ENCODE peak calls at places on chromosomes 2 and 18, in nine cellular contexts. M, Z, S, Y, K, H, W, B and V are unnamed samples.

GRCh38 chr18:58391113-58391892 is 237.6 kb downstream of the ALPK2 start:
- DNase-seq in M (no peak), Z (no peak), S (no peak), Y (no peak), K (no peak), H (no peak), W (peak; percentile 19), B (peak; percentile 26), V (no peak)

GRCh38 chr2:239498981-239499633 is 98.3 kb upstream of the HDAC4 start:
- DNase-seq in M (no peak), Z (peak; percentile 34), S (no peak), Y (peak; percentile 79), K (no peak), H (no peak), W (no peak), B (peak; percentile 66), V (no peak)

GRCh38 chr2:198004921-198005829 is 200.8 kb downstream of the PLCL1 start:
- DNase-seq in M (no peak), Z (peak; percentile 16), S (no peak), Y (no peak), K (no peak), H (no peak), W (no peak), B (no peak), V (no peak)

GRCh38 chr2:199456383-199457146 is 1.2 kb downstream of the SATB2 start:
- DNase-seq in M (no peak), Z (no peak), S (no peak), Y (no peak), K (no peak), H (no peak), W (peak; percentile 24), B (no peak), V (no peak)

GRCh38 chr2:111632661-111633060 is 251.3 kb downstream of the ANAPC1 start:
- DNase-seq in M (no peak), Z (no peak), S (no peak), Y (no peak), K (no peak), H (no peak), W (no peak), B (no peak), V (no peak)

GRCh38 chr18:42245137-42245536 is 290.1 kb downstream of the PIK3C3 start:
- DNase-seq in M (no peak), Z (no peak), S (no peak), Y (no peak), K (no peak), H (no peak), W (no peak), B (no peak), V (no peak)

GRCh38 chr2:150142561-150142960 is 344.9 kb downstream of the RND3 start:
- DNase-seq in M (no peak), Z (no peak), S (no peak), Y (no peak), K (peak; percentile 87), H (peak; percentile 97), W (no peak), B (peak; percentile 54), V (no peak)

GRCh38 chr2:151728736-151729415 is 5.4 kb downstream of the NEB start:
- DNase-seq in M (no peak), Z (no peak), S (no peak), Y (no peak), K (no peak), H (no peak), W (peak; percentile 9), B (no peak), V (no peak)

GRCh38 chr2:119609337-119609736 is 65.1 kb downstream of the CFAP221 start:
- DNase-seq in M (no peak), Z (no peak), S (no peak), Y (no peak), K (no peak), H (no peak), W (no peak), B (no peak), V (no peak)

GRCh38 chr2:138107288-138107687 is 143.0 kb downstream of the HNMT start:
- DNase-seq in M (no peak), Z (no peak), S (no peak), Y (no peak), K (peak; percentile 77), H (peak; percentile 59), W (no peak), B (no peak), V (no peak)

GRCh38 chr2:177545981-177546600 is 153.5 kb downstream of the AGPS start:
- DNase-seq in M (no peak), Z (no peak), S (no peak), Y (no peak), K (no peak), H (peak; percentile 3), W (peak; percentile 12), B (peak; percentile 8), V (no peak)

GRCh38 chr2:160384791-160385190 is 108.8 kb downstream of the RBMS1 start:
- DNase-seq in M (no peak), Z (no peak), S (no peak), Y (no peak), K (no peak), H (no peak), W (no peak), B (no peak), V (no peak)

GRCh38 chr2:206296128-206296527 is 21.7 kb downstream of the ZDBF2 start:
- DNase-seq in M (peak; percentile 19), Z (no peak), S (no peak), Y (no peak), K (peak; percentile 70), H (peak; percentile 64), W (no peak), B (peak; percentile 3), V (no peak)

GRCh38 chr18:37277753-37278152 is 287.8 kb downstream of the CELF4 start:
- DNase-seq in M (no peak), Z (no peak), S (no peak), Y (no peak), K (no peak), H (no peak), W (no peak), B (no peak), V (no peak)
- TF ChIP-seq CTCF in M (no peak), Z (no peak), S (no peak), Y (no peak), K (no peak), H (no peak), W (no peak), B (no peak), V (no peak)

DNA sequence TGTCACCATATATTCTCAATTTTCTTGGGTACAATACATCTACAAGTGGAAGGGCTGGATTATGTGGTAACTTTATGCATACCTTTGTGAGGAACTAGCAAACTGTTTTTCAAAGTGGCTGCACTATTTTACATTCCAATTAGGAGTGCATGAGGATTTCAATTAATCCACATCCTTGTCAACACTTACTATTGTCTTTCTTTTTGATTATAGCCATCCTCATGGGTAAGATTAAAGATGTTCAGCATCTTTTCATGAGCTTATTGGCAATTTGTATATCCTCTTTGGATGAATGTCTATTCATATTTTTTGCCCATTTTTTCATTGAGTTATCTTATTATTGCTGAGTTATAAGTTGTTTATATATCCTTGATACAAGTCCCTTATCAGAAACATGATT is 73.7 kb downstream of the ZRANB3 start:
- DNase-seq in M (no peak), Z (no peak), S (no peak), Y (no peak), K (no peak), H (no peak), W (no peak), B (no peak), V (no peak)
- TF ChIP-seq CTCF in M (no peak), Z (no peak), S (no peak), Y (no peak), K (no peak), H (no peak), W (no peak), B (no peak), V (no peak)

DNA sequence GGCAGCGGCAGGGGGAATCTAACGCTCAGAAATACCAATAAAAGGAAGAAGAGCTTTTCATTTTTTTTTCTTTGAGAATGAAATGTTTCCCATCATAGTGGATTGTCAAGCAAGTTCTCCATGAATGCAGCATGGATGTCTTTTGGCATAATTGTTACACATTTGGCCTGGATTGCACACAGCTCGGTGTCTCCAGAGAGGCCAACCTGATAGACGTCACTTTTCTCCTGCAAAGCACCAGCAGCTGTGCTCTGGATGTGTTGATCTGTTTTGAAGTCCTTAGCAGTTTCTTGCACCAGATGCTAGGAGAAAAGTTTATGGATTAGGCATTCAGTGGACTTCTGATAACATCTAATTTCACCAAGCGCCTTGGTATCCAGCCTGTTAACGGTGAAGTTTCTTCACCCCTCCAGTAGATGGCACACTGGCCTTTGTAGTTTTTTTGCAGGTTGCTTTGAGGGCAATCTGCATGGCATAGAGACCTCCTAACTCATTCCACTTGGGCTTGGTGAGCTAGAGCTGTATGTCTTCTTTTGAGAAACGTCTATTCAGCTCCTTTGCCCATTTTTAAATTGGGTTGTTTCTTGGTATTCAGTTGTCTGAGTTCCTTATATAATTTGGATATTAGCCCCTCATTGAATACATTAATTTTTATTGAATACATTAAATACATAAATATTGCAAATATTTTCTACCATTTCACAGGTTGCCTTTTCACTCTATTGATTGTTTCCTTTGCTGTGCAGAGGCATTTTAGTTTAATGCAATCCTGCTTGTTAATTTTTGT is 59.7 kb downstream of the PTH2R start:
- DNase-seq in M (peak; percentile 5), Z (no peak), S (no peak), Y (no peak), K (peak; percentile 38), H (peak; percentile 37), W (peak; percentile 65), B (peak; percentile 1), V (no peak)
- TF ChIP-seq CTCF in M (peak; percentile 82), Z (peak; percentile 58), S (peak; percentile 49), Y (peak; percentile 38), K (peak; percentile 68), H (peak; percentile 70), W (peak; percentile 65), B (peak; percentile 38), V (peak; percentile 50)

GRCh38 chr2:121554998-121555397 is 24.3 kb downstream of the RNU4ATAC start:
- DNase-seq in M (no peak), Z (no peak), S (no peak), Y (no peak), K (no peak), H (no peak), W (no peak), B (no peak), V (no peak)
- TF ChIP-seq CTCF in M (no peak), Z (no peak), S (no peak), Y (no peak), K (no peak), H (no peak), W (no peak), B (no peak), V (no peak)